ENCODE peak calls at places on chromosomes 3 and 15, in five cellular contexts. X, E, M, B and J are unnamed samples.

GRCh38 chr15:74826372-74826819 is at the start of gene CPLX3:
- DNase-seq in M (no peak), E (no peak), X (peak), B (no peak), J (no peak)

GRCh38 chr3:49937081-49937480 is 2.9 kb upstream of the RBM6 start:
- DNase-seq in M (no peak), B (no peak), X (peak), E (no peak), J (peak)

GRCh38 chr15:49855917-49856637 is 235.2 kb downstream of the DTWD1 start:
- DNase-seq in X (peak), M (no peak), E (peak), B (no peak), J (peak)

GRCh38 chr3:178137206-178137605 is 399.0 kb upstream of the KCNMB2 start:
- DNase-seq in E (peak), B (no peak), X (no peak), M (no peak), J (no peak)

GRCh38 chr15:57057134-57057930 is 138.9 kb downstream of the TCF12 start:
- DNase-seq in E (no peak), B (no peak), M (no peak), X (no peak), J (no peak)

GRCh38 chr3:87575538-87575937 is 299.2 kb upstream of the POU1F1 start:
- DNase-seq in E (no peak), B (no peak), M (no peak), X (no peak), J (no peak)

GRCh38 chr3:197547206-197547605 is 8.6 kb downstream of the BDH1 start:
- DNase-seq in B (no peak), M (no peak), X (no peak), E (no peak), J (no peak)

GRCh38 chr3:171810278-171811058 is at the start of gene PLD1:
- DNase-seq in B (no peak), M (no peak), X (peak), E (peak), J (peak)

GRCh38 chr3:181363231-181363630 is 348.5 kb upstream of the SOX2 start:
- DNase-seq in M (no peak), B (no peak), E (no peak), X (no peak), J (no peak)

GRCh38 chr15:29403778-29404177 is 134.2 kb upstream of the NSMCE3 start:
- DNase-seq in E (no peak), X (no peak), B (no peak), M (no peak), J (no peak)

GRCh38 chr3:50953825-50954224 is 279.1 kb downstream of the DOCK3 start:
- DNase-seq in X (no peak), B (no peak), M (no peak), E (no peak), J (no peak)

GRCh38 chr3:118144919-118145318 is 889.7 kb downstream of the IGSF11 start:
- DNase-seq in E (no peak), X (no peak), B (no peak), M (no peak), J (no peak)

GRCh38 chr15:97995881-97996603 is 35.5 kb downstream of the ARRDC4 start:
- DNase-seq in M (no peak), E (peak), B (peak), X (peak), J (peak)

GRCh38 chr3:122092460-122093165 is 37.5 kb downstream of the CD86 start:
- DNase-seq in M (no peak), E (peak), B (peak), X (peak), J (peak)

GRCh38 chr3:178518660-178519396 is 17.4 kb upstream of the KCNMB2 start:
- DNase-seq in X (no peak), M (no peak), B (no peak), E (no peak), J (no peak)

GRCh38 chr3:164192974-164193373 is 885.3 kb downstream of the SI start:
- DNase-seq in E (no peak), X (no peak), B (no peak), M (no peak), J (no peak)

GRCh38 chr3:188197388-188197847 is 43.5 kb downstream of the LPP start:
- DNase-seq in M (no peak), X (no peak), E (no peak), B (no peak), J (no peak)

GRCh38 chr3:186025161-186025560 is 83.7 kb downstream of the ETV5 start:
- DNase-seq in X (peak), E (peak), M (no peak), B (no peak), J (peak)

GRCh38 chr3:126258670-126259069 is 78.3 kb upstream of the ALDH1L1 start:
- DNase-seq in X (no peak), E (no peak), M (no peak), B (peak), J (peak)

GRCh38 chr3:126263539-126263938 is 83.2 kb upstream of the ALDH1L1 start:
- DNase-seq in B (no peak), X (no peak), E (no peak), M (no peak), J (no peak)

GRCh38 chr3:126259411-126260391 is 79.3 kb upstream of the ALDH1L1 start:
- DNase-seq in M (peak), E (no peak), X (peak), B (peak), J (peak)

GRCh38 chr3:126262227-126262626 is 81.8 kb upstream of the ALDH1L1 start:
- DNase-seq in M (no peak), E (no peak), X (no peak), B (no peak), J (no peak)

DNA sequence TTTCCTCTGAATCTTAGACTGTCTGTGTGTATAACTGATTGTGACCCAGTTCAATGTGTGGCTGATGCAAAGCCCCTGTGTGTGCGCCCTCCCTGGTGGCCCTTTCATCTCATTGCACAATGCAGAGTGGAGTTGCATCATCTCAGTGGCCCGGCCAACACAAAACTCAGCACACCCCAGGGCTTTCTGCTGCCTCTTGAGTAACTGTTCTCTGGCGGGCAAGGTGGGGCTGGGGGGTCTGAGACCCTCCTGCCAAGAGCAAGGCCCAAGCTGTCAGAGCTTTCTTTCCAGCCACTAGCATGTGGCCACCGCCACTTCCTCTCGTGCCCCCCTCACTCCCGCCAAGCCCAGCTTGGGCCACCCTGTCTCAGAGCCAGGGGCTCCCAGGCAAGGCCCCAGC is 80.7 kb upstream of the ALDH1L1 start:
- DNase-seq in X (peak), B (peak), M (peak), E (peak), J (peak)
- TF ChIP-seq CTCF in X (peak), B (peak), M (no peak), E (no peak), J (no peak)

DNA sequence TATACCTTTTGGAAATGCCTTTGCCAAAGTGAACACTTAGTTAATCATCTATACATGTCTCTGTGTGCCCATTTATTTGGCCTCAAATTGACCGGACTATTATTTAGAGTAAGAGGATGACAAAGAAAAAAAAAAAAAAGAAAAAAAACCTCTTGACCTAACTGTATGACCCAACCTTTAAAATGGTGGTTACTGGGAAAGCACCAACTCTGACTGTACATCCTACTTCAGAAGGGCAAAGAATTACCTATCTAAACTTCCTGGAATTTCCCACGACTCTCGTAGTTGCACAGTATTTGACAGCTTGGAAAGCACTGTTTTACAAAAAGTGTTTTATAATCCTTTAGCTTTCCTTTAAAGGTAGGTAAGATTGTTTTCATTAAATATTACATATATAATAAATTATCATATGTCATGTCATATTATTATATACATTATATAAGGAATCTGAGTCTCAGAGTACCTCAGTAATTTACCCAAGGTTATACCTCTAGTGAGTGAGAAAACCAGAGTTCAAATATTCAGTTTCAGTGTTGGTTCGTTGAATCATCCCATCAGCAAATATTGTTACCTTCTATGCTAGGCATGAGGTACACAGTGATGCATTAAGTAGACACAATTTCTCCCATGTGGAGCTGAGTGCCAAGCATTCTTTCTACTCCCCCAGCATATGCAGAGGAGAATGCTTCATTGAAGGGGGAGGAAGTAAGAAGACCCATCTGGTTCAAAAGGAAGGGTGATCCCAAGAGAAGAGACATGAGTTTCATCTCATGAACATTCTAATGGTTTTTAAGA is 5.0 kb downstream of the BCL2A1 start:
- DNase-seq in M (no peak), E (peak), B (no peak), X (peak), J (no peak)
- H3K4me3 ChIP-seq in M (no peak), E (no peak), B (no peak), X (no peak), J (no peak)

GRCh38 chr3:11655188-11655928 is 11.6 kb upstream of the VGLL4 start:
- DNase-seq in E (no peak), B (peak), M (peak), X (no peak), J (no peak)
- TF ChIP-seq CTCF in E (peak), B (peak), M (no peak), X (peak), J (peak)

GRCh38 chr15:42275780-42276395 is 2.7 kb upstream of the TMEM87A start:
- DNase-seq in B (no peak), M (no peak), E (peak), X (no peak), J (no peak)
- H3K4me3 ChIP-seq in B (peak), M (peak), E (peak), X (no peak), J (peak)